ENCODE peak calls at places on chromosomes 6 and 20, in eight cellular contexts. K is brain microvascular endothelial cell, H is fibroblast of the aortic adventitia, Y is sigmoid colon, D is upper lobe of left lung, C is fibroblast of lung, B is coronary artery, V is astrocyte of the spinal cord. T is an unnamed sample.

GRCh38 chr6:83183082-83183828 is 9.8 kb downstream of the PGM3 start:
- DNase-seq in D (no peak), B (no peak), Y (no peak), K (peak; percentile 95), V (peak; percentile 72), C (peak; percentile 85), H (peak; percentile 99), T (peak; percentile 98)

GRCh38 chr20:32456869-32457421 is 98.8 kb downstream of the ASXL1 start:
- DNase-seq in H (no peak), K (no peak), Y (no peak), V (peak; percentile 31), B (no peak), C (no peak), D (peak; percentile 90), T (no peak)

GRCh38 chr6:47147175-47147727 is 105.1 kb upstream of the ADGRF1 start:
- DNase-seq in K (no peak), V (no peak), H (no peak), D (no peak), Y (no peak), B (no peak), C (no peak), T (no peak)

GRCh38 chr6:98824907-98825601 is 9.3 kb upstream of the POU3F2 start:
- DNase-seq in V (no peak), H (no peak), B (no peak), Y (no peak), D (no peak), K (no peak), C (no peak), T (no peak)

GRCh38 chr20:31956556-31957220 is 4.8 kb upstream of the PDRG1 start:
- DNase-seq in D (no peak), B (no peak), Y (no peak), V (no peak), C (no peak), H (no peak), K (no peak), T (no peak)

GRCh38 chr6:84772428-84773132 is 8.2 kb upstream of the TBX18 start:
- DNase-seq in H (no peak), V (peak; percentile 46), K (no peak), D (peak; percentile 63), Y (no peak), C (no peak), B (no peak), T (no peak)

GRCh38 chr6:170089937-170090335 is 200.9 kb downstream of the DLL1 start:
- DNase-seq in B (peak; percentile 65), H (no peak), V (no peak), D (no peak), Y (peak; percentile 56), C (no peak), K (no peak), T (peak; percentile 45)

GRCh38 chr20:48619126-48620101 is 208.4 kb downstream of the PREX1 start:
- DNase-seq in D (peak; percentile 67), B (no peak), C (no peak), K (no peak), Y (peak; percentile 75), H (no peak), V (no peak), T (no peak)

GRCh38 chr6:52754443-52754842 is 8.8 kb downstream of the GSTA2 start:
- DNase-seq in B (no peak), C (no peak), K (no peak), Y (no peak), V (no peak), D (no peak), H (no peak), T (no peak)

GRCh38 chr20:51802170-51802745 is at the start of gene SALL4:
- DNase-seq in V (no peak), C (peak; percentile 11), K (no peak), D (peak; percentile 81), B (no peak), Y (no peak), H (peak; percentile 8), T (no peak)

GRCh38 chr6:152146385-152146784 is 338.9 kb downstream of the ESR1 start:
- DNase-seq in Y (no peak), H (peak; percentile 83), D (no peak), B (no peak), K (peak; percentile 83), C (peak; percentile 72), V (peak; percentile 79), T (peak; percentile 75)

GRCh38 chr6:10369896-10370295 is 45.0 kb downstream of the TFAP2A start:
- DNase-seq in C (no peak), B (no peak), K (no peak), Y (no peak), D (no peak), V (no peak), H (no peak), T (no peak)

GRCh38 chr6:127496471-127496870 is 22.7 kb downstream of the MTCL3 start:
- DNase-seq in C (peak; percentile 15), Y (no peak), D (no peak), H (peak; percentile 44), K (no peak), V (no peak), B (no peak), T (peak; percentile 29)

GRCh38 chr20:51480507-51481270 is 61.8 kb downstream of the NFATC2 start:
- DNase-seq in H (no peak), B (no peak), C (no peak), K (no peak), Y (no peak), V (no peak), D (no peak), T (no peak)

GRCh38 chr6:44801188-44801587 is 413.7 kb downstream of the CDC5L start:
- DNase-seq in Y (no peak), C (no peak), K (no peak), H (no peak), V (no peak), B (no peak), D (no peak), T (no peak)

GRCh38 chr6:150890346-150890745 is 24.8 kb downstream of the MTHFD1L start:
- DNase-seq in H (no peak), V (no peak), B (no peak), C (no peak), Y (no peak), K (no peak), D (no peak), T (no peak)

GRCh38 chr6:132354517-132355167 is 46.6 kb downstream of the MOXD1 start:
- DNase-seq in D (no peak), K (peak; percentile 19), Y (no peak), V (no peak), H (no peak), B (no peak), C (no peak), T (peak; percentile 24)

DNA sequence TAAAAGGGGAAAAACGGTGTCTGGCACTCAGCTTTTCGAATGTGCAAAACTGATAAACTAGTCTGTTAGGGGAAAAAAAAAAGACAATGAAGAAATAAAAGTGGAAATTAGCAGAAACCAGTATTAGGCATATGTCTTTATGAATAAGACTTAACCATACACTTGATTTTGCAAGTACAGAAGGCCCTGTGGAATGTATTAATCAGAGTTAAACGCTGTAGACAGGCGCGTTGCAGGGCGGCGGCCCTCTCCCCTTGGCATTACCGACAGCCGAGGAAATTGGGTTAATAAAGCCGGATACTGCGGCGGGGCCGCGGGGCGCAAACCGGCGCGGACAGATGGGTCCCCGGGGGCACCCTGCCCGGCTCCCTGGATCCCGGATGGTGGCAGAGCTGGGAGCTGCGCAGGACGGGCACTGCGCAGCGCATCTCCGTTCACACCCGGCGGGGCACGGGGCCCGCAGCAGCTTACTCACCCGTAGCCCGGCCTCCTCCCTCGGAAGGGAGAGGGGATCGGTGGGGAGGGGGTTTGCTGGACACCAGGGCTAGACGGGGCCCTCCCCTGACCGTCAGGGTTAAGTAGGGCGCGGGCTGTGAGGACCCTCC is 2.1 kb downstream of the BHLHE23 start:
- DNase-seq in B (no peak), H (peak; percentile 6), D (no peak), C (no peak), Y (no peak), K (no peak), V (no peak), T (no peak)
- H3K4me3 ChIP-seq in B (no peak overlapping the region), H (no peak overlapping the region), D (no peak overlapping the region), C (no peak overlapping the region), Y (no peak overlapping the region), K (no peak overlapping the region), V (no peak overlapping the region), T (no peak overlapping the region)

DNA sequence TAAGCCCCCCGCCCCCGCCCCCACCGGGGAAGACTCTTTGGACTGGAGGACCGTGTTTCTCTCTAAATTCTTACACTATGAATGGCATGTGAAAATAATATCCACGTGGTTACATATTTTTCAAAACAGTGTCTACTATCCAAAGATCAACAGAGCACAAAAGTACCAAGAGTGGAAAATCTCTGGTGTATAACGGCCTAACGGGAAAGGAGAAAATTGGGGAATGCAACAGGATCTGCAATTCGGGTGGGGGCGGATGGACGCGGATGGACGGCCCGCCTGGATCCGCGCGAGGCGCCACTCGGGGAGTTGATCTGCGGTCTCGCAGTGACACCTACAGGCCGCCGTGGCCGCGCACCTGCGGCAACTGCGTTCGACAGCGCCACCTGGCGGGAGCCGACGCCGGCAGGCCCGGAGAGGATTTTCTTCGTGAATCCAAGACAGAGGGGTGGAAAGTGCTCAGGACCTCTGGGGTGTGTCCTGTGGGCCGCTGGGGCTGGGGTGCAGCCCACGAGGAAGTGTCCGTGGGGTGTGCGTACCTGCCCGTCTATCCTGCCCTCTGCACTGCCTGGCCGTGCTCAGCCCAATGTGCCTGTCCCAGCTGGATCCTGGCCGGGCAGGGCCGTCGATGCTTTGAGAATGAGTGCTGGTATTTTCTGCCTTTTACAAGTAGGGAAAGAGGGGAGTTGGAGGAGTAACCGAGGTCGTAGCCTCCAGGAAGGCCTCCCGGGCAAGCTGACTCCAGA is 18.6 kb downstream of the ANKRD60 start:
- DNase-seq in K (peak; percentile 47), D (peak; percentile 98), B (peak; percentile 86), Y (peak; percentile 91), V (peak; percentile 60), C (peak; percentile 68), H (peak; percentile 73), T (peak; percentile 66)
- TF ChIP-seq CTCF in K (peak; percentile 99), D (peak; percentile 100), B (peak; percentile 100), Y (peak; percentile 100), V (peak; percentile 100), C (peak; percentile 100), H (peak; percentile 99), T (peak; percentile 91)

DNA sequence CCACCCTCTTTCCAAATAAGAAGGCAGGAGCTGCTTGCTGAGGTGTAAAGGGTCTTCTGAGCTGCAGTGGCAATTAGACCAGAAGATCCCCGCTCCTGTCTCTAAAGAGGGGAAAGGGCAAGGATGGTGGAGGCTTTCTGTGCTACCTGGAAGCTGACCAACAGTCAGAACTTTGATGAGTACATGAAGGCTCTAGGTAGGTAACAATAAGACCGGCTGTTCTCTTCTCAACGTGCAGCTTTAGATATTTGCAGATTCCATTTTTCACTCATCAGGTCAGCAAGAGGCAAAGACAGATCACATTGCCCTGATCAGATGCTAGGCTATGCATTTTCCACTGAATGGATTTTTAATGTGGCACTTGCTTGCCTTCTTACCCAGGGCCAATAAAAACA is at the start of gene FABP7:
- DNase-seq in Y (no peak), V (no peak), C (no peak), H (no peak), K (no peak), B (no peak), D (no peak), T (no peak)
- H3K4me3 ChIP-seq in Y (no peak within 1 kb of the TSS), V (no peak within 1 kb of the TSS), C (no peak within 1 kb of the TSS), H (no peak within 1 kb of the TSS), K (no peak within 1 kb of the TSS), B (no peak within 1 kb of the TSS), D (no peak within 1 kb of the TSS), T (no peak within 1 kb of the TSS)

DNA sequence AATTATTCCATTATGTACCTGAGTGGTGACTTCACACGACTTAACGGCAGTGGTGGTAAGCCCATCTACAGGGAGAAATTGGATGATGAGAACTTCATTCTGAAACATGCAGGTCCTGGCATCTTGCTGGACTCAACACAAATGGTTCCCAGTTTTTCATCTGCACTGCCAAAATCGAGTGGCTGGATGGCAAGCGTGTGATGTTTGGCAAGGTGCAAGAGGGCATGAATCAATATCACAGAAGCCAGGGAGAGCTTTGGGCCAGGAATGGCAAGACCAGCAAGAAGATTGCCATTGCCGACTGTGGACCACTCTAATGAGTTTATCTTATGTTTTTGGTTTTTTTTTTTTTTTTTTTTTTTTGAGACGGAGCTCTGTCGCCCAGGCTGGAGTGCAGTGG is 172.3 kb downstream of the ZNF217 start:
- DNase-seq in V (no peak), B (no peak), D (no peak), Y (no peak), C (no peak), K (no peak), H (no peak), T (no peak)
- TF ChIP-seq CTCF in V (no peak), B (no peak), D (no peak), Y (no peak), C (no peak), K (no peak), H (no peak), T (no peak)

T was measured in fibroblast of mammary gland.